ENCODE peak calls at places on chromosomes 11 and 22, in six cellular contexts. K is IMR-90, S is suprapubic skin, T is A673, D is keratinocyte, X is uterus. P is an unnamed sample.

GRCh38 chr11:66559141-66559861 is 9.1 kb downstream of the CTSF start:
- DNase-seq in K (no peak), S (no peak), T (no peak), D (no peak), X (peak; percentile 46), P (peak; percentile 40)

GRCh38 chr22:35099883-35100282 is 33.9 kb downstream of the ISX start:
- DNase-seq in K (no peak), S (no peak), T (no peak), D (no peak), X (no peak), P (no peak)

GRCh38 chr22:42364641-42365336 is 67.4 kb downstream of the NFAM1 start:
- DNase-seq in K (peak; percentile 29), S (no peak), T (peak; percentile 91), D (no peak), X (no peak), P (no peak)

GRCh38 chr11:113715882-113716625 is 9.9 kb upstream of the TMPRSS5 start:
- DNase-seq in K (no peak), S (no peak), T (no peak), D (no peak), X (no peak), P (no peak)

GRCh38 chr22:37907036-37907954 is 1.2 kb downstream of the MICALL1 start:
- DNase-seq in K (peak; percentile 15), S (no peak), T (no peak), D (no peak), X (no peak), P (no peak)

GRCh38 chr11:132821027-132821426 is 711.3 kb downstream of the OPCML start:
- DNase-seq in K (peak; percentile 43), S (no peak), T (no peak), D (no peak), X (no peak), P (no peak)

GRCh38 chr11:125263268-125263790 is 98.8 kb downstream of the PKNOX2 start:
- DNase-seq in K (peak; percentile 100), S (no peak), T (peak; percentile 77), D (no peak), X (peak; percentile 66), P (no peak)

GRCh38 chr11:65911682-65912568 is 6.9 kb downstream of the C11orf68 start:
- DNase-seq in K (peak; percentile 87), S (peak; percentile 89), T (peak; percentile 90), D (no peak), X (peak; percentile 79), P (no peak)

GRCh38 chr11:16167706-16168487 is 188.4 kb downstream of the SOX6 start:
- DNase-seq in K (peak; percentile 39), S (no peak), T (no peak), D (no peak), X (no peak), P (no peak)

GRCh38 chr22:32720924-32721323 is 80.6 kb upstream of the TIMP3 start:
- DNase-seq in K (peak; percentile 62), S (no peak), T (peak; percentile 18), D (no peak), X (peak; percentile 60), P (no peak)

GRCh38 chr11:111429066-111429506 is 50.0 kb upstream of the POU2AF1 start:
- DNase-seq in K (peak; percentile 37), S (peak; percentile 82), T (peak; percentile 90), D (peak; percentile 9), X (peak; percentile 70), P (no peak)

GRCh38 chr11:97325693-97326092 is 935.9 kb downstream of the JRKL start:
- DNase-seq in K (no peak), S (no peak), T (no peak), D (no peak), X (no peak), P (no peak)

GRCh38 chr22:40716116-40716515 is 36.8 kb downstream of the MCHR1 start:
- DNase-seq in K (no peak), S (no peak), T (no peak), D (no peak), X (no peak), P (no peak)

GRCh38 chr11:128180446-128181089 is 406.8 kb downstream of the ETS1 start:
- DNase-seq in K (peak; percentile 92), S (no peak), T (peak; percentile 69), D (peak; percentile 80), X (no peak), P (no peak)

GRCh38 chr11:47308050-47308823 is 38.3 kb downstream of the MADD start:
- DNase-seq in K (no peak), S (no peak), T (no peak), D (no peak), X (no peak), P (no peak)
- H3K36me3 ChIP-seq in K (peaks cover 42% of the 10 kb centered on the region), S (peaks cover 100% of the 10 kb centered on the region), T (peaks cover 98% of the 10 kb centered on the region), D (peaks cover 14% of the 10 kb centered on the region), X (no peaks in the 10 kb centered on the region), P (peaks cover 59% of the 10 kb centered on the region)

DNA sequence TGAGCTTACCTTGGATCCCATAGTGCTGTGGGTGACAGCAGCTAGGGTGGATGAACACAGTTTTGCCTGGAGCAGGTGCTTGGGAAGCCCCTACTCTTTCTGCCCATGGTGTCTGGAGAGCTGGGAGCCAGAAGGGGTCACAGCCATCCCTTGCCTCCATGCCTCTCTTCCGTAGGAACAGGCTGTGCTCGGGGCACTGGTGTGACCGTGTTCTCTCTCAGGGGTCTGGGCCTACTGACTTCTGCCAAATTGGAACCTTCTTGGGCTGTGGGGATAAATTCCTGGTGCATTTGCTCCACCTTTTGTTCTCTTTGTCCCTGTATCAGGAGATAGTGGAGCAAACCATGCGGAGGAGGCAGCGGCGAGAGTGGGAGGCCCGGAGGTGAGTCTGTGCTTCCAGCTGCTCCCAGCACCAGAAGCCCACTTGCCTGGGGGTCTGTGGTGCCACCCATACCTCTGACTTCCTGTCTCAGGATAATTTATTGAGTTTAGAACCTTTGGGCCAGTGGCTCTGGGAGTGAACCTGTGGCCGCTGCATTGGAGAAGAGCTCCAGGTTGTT is 14.4 kb downstream of the CDC45 start:
- DNase-seq in K (no peak), S (no peak), T (no peak), D (no peak), X (no peak), P (no peak)
- H3K36me3 ChIP-seq in K (peaks cover 3% of the 10 kb centered on the region), S (no peaks in the 10 kb centered on the region), T (peaks cover 66% of the 10 kb centered on the region), D (peaks cover 2% of the 10 kb centered on the region), X (no peaks in the 10 kb centered on the region), P (no peaks in the 10 kb centered on the region)

GRCh38 chr22:28021116-28021997 is 102.3 kb upstream of the PITPNB start:
- DNase-seq in K (no peak), S (peak; percentile 55), T (no peak), D (no peak), X (no peak), P (no peak)

GRCh38 chr22:28019360-28019759 is 100.3 kb upstream of the PITPNB start:
- DNase-seq in K (no peak), S (peak; percentile 51), T (no peak), D (no peak), X (peak; percentile 13), P (no peak)

GRCh38 chr22:28018461-28018927 is 99.4 kb upstream of the PITPNB start:
- DNase-seq in K (no peak), S (peak; percentile 40), T (no peak), D (no peak), X (peak; percentile 11), P (no peak)

GRCh38 chr22:28021998-28022660 is 103.1 kb upstream of the PITPNB start:
- DNase-seq in K (no peak), S (peak; percentile 46), T (no peak), D (no peak), X (no peak), P (no peak)

GRCh38 chr22:28019881-28020861 is 101.1 kb upstream of the PITPNB start:
- DNase-seq in K (peak; percentile 60), S (peak; percentile 82), T (peak; percentile 77), D (no peak), X (peak; percentile 83), P (peak; percentile 62)
- H3K36me3 ChIP-seq in K (peaks cover 4% of the 10 kb centered on the region), S (no peaks in the 10 kb centered on the region), T (no peaks in the 10 kb centered on the region), D (no peaks in the 10 kb centered on the region), X (no peaks in the 10 kb centered on the region), P (no peaks in the 10 kb centered on the region)

GRCh38 chr22:43749473-43749872 is 62.6 kb downstream of the EFCAB6 start:
- DNase-seq in K (no peak), S (no peak), T (no peak), D (no peak), X (no peak), P (no peak)

GRCh38 chr22:43750751-43751150 is 61.4 kb downstream of the EFCAB6 start:
- DNase-seq in K (no peak), S (no peak), T (no peak), D (no peak), X (no peak), P (no peak)

GRCh38 chr22:43755452-43755851 is 56.7 kb downstream of the EFCAB6 start:
- DNase-seq in K (no peak), S (no peak), T (no peak), D (no peak), X (no peak), P (no peak)

GRCh38 chr22:43754176-43754575 is 57.9 kb downstream of the EFCAB6 start:
- DNase-seq in K (no peak), S (no peak), T (no peak), D (no peak), X (no peak), P (no peak)

GRCh38 chr22:43753718-43754117 is 58.4 kb downstream of the EFCAB6 start:
- DNase-seq in K (no peak), S (no peak), T (no peak), D (no peak), X (no peak), P (no peak)
- H3K36me3 ChIP-seq in K (no peaks in the 10 kb centered on the region), S (no peaks in the 10 kb centered on the region), T (no peaks in the 10 kb centered on the region), D (no peaks in the 10 kb centered on the region), X (no peaks in the 10 kb centered on the region), P (no peaks in the 10 kb centered on the region)

DNA sequence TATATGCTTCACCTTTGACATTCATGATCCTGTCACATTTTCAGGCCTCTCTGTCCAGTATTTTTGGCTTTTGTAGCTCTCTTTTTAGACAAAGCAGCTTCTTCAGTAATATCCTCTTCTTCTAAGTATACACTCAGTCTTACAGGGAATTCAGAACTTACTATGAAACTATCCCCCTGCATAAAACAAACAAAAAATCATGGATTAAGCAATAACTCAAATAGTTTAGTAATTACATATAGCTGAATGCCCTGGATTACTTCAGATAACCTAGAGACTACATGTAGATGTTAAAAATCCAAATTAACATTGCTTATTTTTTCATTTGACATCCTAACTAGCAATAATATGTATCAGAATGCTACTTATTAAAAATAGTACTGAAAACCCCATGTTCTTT is 5.2 kb downstream of the TAF1D start:
- DNase-seq in K (peak; percentile 63), S (no peak), T (no peak), D (no peak), X (no peak), P (no peak)
- H3K36me3 ChIP-seq in K (peaks cover 44% of the 10 kb centered on the region), S (peaks cover 72% of the 10 kb centered on the region), T (peaks cover 94% of the 10 kb centered on the region), D (peaks cover 64% of the 10 kb centered on the region), X (no peaks in the 10 kb centered on the region), P (peaks cover 63% of the 10 kb centered on the region)

GRCh38 chr11:11944444-11944843 is 64.0 kb downstream of the DKK3 start:
- DNase-seq in K (no peak), S (no peak), T (no peak), D (no peak), X (no peak), P (no peak)

GRCh38 chr11:11942668-11943067 is 65.8 kb downstream of the DKK3 start:
- DNase-seq in K (no peak), S (no peak), T (no peak), D (no peak), X (no peak), P (no peak)

GRCh38 chr11:11937957-11938356 is 70.5 kb downstream of the DKK3 start:
- DNase-seq in K (peak; percentile 38), S (no peak), T (no peak), D (no peak), X (no peak), P (no peak)

GRCh38 chr11:11937433-11937832 is 71.0 kb downstream of the DKK3 start:
- DNase-seq in K (no peak), S (no peak), T (no peak), D (no peak), X (no peak), P (no peak)

GRCh38 chr11:11940551-11940950 is 67.9 kb downstream of the DKK3 start:
- DNase-seq in K (no peak), S (no peak), T (no peak), D (no peak), X (no peak), P (no peak)
- H3K36me3 ChIP-seq in K (peaks cover 19% of the 10 kb centered on the region), S (peaks cover 59% of the 10 kb centered on the region), T (peaks cover 38% of the 10 kb centered on the region), D (peaks cover 10% of the 10 kb centered on the region), X (no peaks in the 10 kb centered on the region), P (peaks cover 31% of the 10 kb centered on the region)

P was measured in CD8-positive, alpha-beta T cell.